ENCODE peak calls at places on chromosome 13, in nine cellular contexts. One of them, this sample, is unnamed.

GRCh38 chr13:26024558-26024957 is 27.3 kb downstream of the SHISA2 start:
- DNase-seq in mucosa of descending colon: no peak
- DNase-seq in lower lobe of right lung: no peak
- DNase-seq in Peyer's patch: no peak
- DNase-seq in cardiac muscle cell: peak; percentile 43
- DNase-seq in CD8-positive, alpha-beta T cell: no peak
- DNase-seq in K562: no peak
- DNase-seq in keratinocyte: no peak
- DNase-seq in fibroblast of lung: peak; percentile 63
- DNase-seq in this sample: no peak

GRCh38 chr13:93169980-93170379 is 56.6 kb upstream of the GPC6 start:
- DNase-seq in mucosa of descending colon: no peak
- DNase-seq in lower lobe of right lung: no peak
- DNase-seq in Peyer's patch: no peak
- DNase-seq in cardiac muscle cell: no peak
- DNase-seq in CD8-positive, alpha-beta T cell: no peak
- DNase-seq in K562: no peak
- DNase-seq in keratinocyte: peak; percentile 86
- DNase-seq in fibroblast of lung: peak; percentile 99
- DNase-seq in this sample: no peak

GRCh38 chr13:104779311-104779710 is 1713.1 kb upstream of the SLC10A2 start:
- DNase-seq in mucosa of descending colon: no peak
- DNase-seq in lower lobe of right lung: no peak
- DNase-seq in Peyer's patch: no peak
- DNase-seq in cardiac muscle cell: no peak
- DNase-seq in CD8-positive, alpha-beta T cell: no peak
- DNase-seq in K562: no peak
- DNase-seq in keratinocyte: no peak
- DNase-seq in fibroblast of lung: peak; percentile 58
- DNase-seq in this sample: peak; percentile 54

GRCh38 chr13:45750566-45750965 is 48.4 kb downstream of the CBY2 start:
- DNase-seq in mucosa of descending colon: no peak
- DNase-seq in lower lobe of right lung: no peak
- DNase-seq in Peyer's patch: no peak
- DNase-seq in cardiac muscle cell: no peak
- DNase-seq in CD8-positive, alpha-beta T cell: no peak
- DNase-seq in K562: no peak
- DNase-seq in keratinocyte: no peak
- DNase-seq in fibroblast of lung: no peak
- DNase-seq in this sample: no peak

GRCh38 chr13:40644838-40645620 is 21.4 kb downstream of the FOXO1 start:
- DNase-seq in mucosa of descending colon: no peak
- DNase-seq in lower lobe of right lung: no peak
- DNase-seq in Peyer's patch: no peak
- DNase-seq in cardiac muscle cell: no peak
- DNase-seq in CD8-positive, alpha-beta T cell: no peak
- DNase-seq in K562: no peak
- DNase-seq in keratinocyte: no peak
- DNase-seq in fibroblast of lung: no peak
- DNase-seq in this sample: no peak

GRCh38 chr13:79271616-79272015 is 134.4 kb downstream of the RBM26 start:
- DNase-seq in mucosa of descending colon: no peak
- DNase-seq in lower lobe of right lung: no peak
- DNase-seq in Peyer's patch: no peak
- DNase-seq in cardiac muscle cell: no peak
- DNase-seq in CD8-positive, alpha-beta T cell: no peak
- DNase-seq in K562: no peak
- DNase-seq in keratinocyte: no peak
- DNase-seq in fibroblast of lung: no peak
- DNase-seq in this sample: no peak

GRCh38 chr13:47232516-47232915 is 335.7 kb upstream of the HTR2A start:
- DNase-seq in mucosa of descending colon: no peak
- DNase-seq in lower lobe of right lung: no peak
- DNase-seq in Peyer's patch: no peak
- DNase-seq in cardiac muscle cell: no peak
- DNase-seq in CD8-positive, alpha-beta T cell: no peak
- DNase-seq in K562: no peak
- DNase-seq in keratinocyte: no peak
- DNase-seq in fibroblast of lung: no peak
- DNase-seq in this sample: no peak

GRCh38 chr13:27960362-27961226 is 8.5 kb downstream of the CDX2 start:
- DNase-seq in mucosa of descending colon: peak; percentile 91
- DNase-seq in lower lobe of right lung: peak; percentile 72
- DNase-seq in Peyer's patch: peak; percentile 90
- DNase-seq in cardiac muscle cell: peak; percentile 50
- DNase-seq in CD8-positive, alpha-beta T cell: peak; percentile 48
- DNase-seq in K562: peak; percentile 43
- DNase-seq in keratinocyte: no peak
- DNase-seq in fibroblast of lung: no peak
- DNase-seq in this sample: peak; percentile 89

GRCh38 chr13:46580362-46580839 is 27.4 kb downstream of the LRCH1 start:
- DNase-seq in mucosa of descending colon: no peak
- DNase-seq in lower lobe of right lung: no peak
- DNase-seq in Peyer's patch: no peak
- DNase-seq in cardiac muscle cell: no peak
- DNase-seq in CD8-positive, alpha-beta T cell: no peak
- DNase-seq in K562: no peak
- DNase-seq in keratinocyte: no peak
- DNase-seq in fibroblast of lung: no peak
- DNase-seq in this sample: no peak

GRCh38 chr13:93146584-93147292 is 79.9 kb upstream of the GPC6 start:
- DNase-seq in mucosa of descending colon: no peak
- DNase-seq in lower lobe of right lung: no peak
- DNase-seq in Peyer's patch: no peak
- DNase-seq in cardiac muscle cell: no peak
- DNase-seq in CD8-positive, alpha-beta T cell: no peak
- DNase-seq in K562: no peak
- DNase-seq in keratinocyte: no peak
- DNase-seq in fibroblast of lung: peak; percentile 96
- DNase-seq in this sample: no peak

GRCh38 chr13:33462109-33462508 is 176.6 kb upstream of the STARD13 start:
- DNase-seq in mucosa of descending colon: no peak
- DNase-seq in lower lobe of right lung: no peak
- DNase-seq in Peyer's patch: no peak
- DNase-seq in cardiac muscle cell: no peak
- DNase-seq in CD8-positive, alpha-beta T cell: no peak
- DNase-seq in K562: no peak
- DNase-seq in keratinocyte: no peak
- DNase-seq in fibroblast of lung: no peak
- DNase-seq in this sample: no peak

GRCh38 chr13:113545455-113545930 is 39.1 kb upstream of the TFDP1 start:
- DNase-seq in mucosa of descending colon: no peak
- DNase-seq in lower lobe of right lung: peak; percentile 45
- DNase-seq in Peyer's patch: peak; percentile 42
- DNase-seq in cardiac muscle cell: no peak
- DNase-seq in CD8-positive, alpha-beta T cell: no peak
- DNase-seq in K562: no peak
- DNase-seq in keratinocyte: no peak
- DNase-seq in fibroblast of lung: peak; percentile 37
- DNase-seq in this sample: peak; percentile 51

GRCh38 chr13:74061939-74062595 is 72.1 kb downstream of the KLF12 start:
- DNase-seq in mucosa of descending colon: no peak
- DNase-seq in lower lobe of right lung: no peak
- DNase-seq in Peyer's patch: no peak
- DNase-seq in cardiac muscle cell: peak; percentile 36
- DNase-seq in CD8-positive, alpha-beta T cell: no peak
- DNase-seq in K562: no peak
- DNase-seq in keratinocyte: no peak
- DNase-seq in fibroblast of lung: peak; percentile 63
- DNase-seq in this sample: no peak

DNA sequence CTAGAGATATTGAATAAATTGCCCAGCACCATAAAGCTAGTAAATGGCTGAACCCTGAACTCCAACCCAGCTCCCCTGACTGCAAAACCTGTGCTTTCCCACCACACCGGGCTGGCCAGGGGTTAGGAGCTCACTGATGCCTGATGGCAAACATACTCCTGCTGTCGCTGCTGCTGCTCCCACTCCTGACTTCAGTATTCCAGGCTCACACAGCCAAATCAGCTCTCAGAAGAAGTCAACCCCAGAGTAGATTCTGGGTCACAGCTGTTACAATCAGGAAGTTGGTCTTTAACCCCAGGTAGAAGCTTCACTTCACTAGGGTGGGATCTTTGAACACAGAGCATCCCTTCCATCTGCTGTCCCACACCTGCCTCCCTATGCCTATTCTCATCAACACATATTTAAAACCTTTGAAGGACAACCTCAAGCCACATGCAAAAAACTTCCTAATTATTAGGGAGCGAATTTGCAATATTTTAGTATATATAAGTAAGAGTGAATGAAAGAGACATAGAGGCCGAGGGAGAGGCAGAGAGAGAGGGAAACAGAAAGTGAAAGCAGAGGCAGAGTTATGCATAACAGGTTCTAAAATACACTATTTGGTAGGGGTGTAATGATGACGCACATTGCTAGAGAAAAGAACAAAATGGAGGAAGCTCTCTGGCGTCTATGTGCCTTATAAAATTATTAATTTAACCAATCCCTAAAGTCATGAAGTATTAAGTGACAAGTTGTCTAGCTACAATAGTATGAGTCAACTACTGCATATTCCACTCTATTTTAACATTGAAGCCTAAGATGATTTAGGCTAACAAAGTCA is 99.4 kb upstream of the SERP2 start:
- DNase-seq in mucosa of descending colon: peak; percentile 41
- DNase-seq in lower lobe of right lung: no peak
- DNase-seq in Peyer's patch: no peak
- DNase-seq in cardiac muscle cell: no peak
- DNase-seq in CD8-positive, alpha-beta T cell: peak; percentile 60
- DNase-seq in K562: no peak
- DNase-seq in keratinocyte: no peak
- DNase-seq in fibroblast of lung: no peak
- DNase-seq in this sample: no peak
- H3K4me3 ChIP-seq in mucosa of descending colon: no peak overlapping the region
- H3K4me3 ChIP-seq in lower lobe of right lung: peak overlapping the region; percentile 20
- H3K4me3 ChIP-seq in Peyer's patch: peak overlapping the region; percentile 20
- H3K4me3 ChIP-seq in cardiac muscle cell: no peak overlapping the region
- H3K4me3 ChIP-seq in CD8-positive, alpha-beta T cell: peak overlapping the region; percentile 34
- H3K4me3 ChIP-seq in K562: no peak overlapping the region
- H3K4me3 ChIP-seq in keratinocyte: peak overlapping the region; percentile 48
- H3K4me3 ChIP-seq in fibroblast of lung: peak overlapping the region; percentile 43
- H3K4me3 ChIP-seq in this sample: no peak overlapping the region

DNA sequence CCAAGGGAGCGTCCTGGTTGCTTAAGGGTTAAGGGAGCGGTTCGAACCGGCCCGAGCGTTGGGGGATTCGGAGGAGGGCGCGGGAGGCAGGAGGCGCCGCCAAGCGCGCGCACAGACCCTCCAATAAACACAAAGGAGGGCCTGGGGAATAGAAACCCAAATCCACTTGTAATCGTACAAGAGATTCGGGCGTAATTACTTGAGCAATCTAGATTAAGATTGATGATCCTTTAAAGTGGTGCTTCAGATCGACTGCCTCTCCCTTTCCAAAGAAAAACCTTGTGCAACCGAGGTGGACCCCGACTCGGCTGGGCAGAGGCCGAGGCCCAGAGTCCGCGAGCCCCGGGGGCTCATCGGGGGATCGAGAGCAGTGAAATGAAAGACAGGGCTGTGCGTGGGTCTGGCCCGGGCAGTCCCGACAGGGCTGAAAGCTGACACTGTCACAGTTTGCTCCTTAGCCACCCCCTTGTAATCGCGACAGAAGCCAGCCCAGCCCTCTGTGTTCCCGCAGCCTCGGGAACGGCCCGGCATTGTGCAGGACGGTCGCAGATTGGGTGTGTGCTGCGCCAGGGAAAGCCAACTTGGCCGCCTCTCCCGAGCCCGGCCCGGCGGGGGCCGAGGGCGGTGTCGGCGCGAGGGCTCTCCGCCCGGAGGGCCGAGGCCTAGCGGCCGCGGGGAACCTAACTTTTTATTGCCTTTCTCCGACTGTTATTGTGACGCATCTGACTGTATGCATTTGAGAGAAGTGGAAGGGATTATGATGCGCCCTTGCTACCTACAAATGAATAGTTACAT is 5.6 kb downstream of the MAB21L1 start:
- DNase-seq in mucosa of descending colon: peak; percentile 43
- DNase-seq in lower lobe of right lung: no peak
- DNase-seq in Peyer's patch: peak; percentile 50
- DNase-seq in cardiac muscle cell: peak; percentile 68
- DNase-seq in CD8-positive, alpha-beta T cell: no peak
- DNase-seq in K562: no peak
- DNase-seq in keratinocyte: no peak
- DNase-seq in fibroblast of lung: peak; percentile 39
- DNase-seq in this sample: peak; percentile 81
- H3K4me3 ChIP-seq in mucosa of descending colon: no peak overlapping the region
- H3K4me3 ChIP-seq in lower lobe of right lung: peak overlapping the region; percentile 45
- H3K4me3 ChIP-seq in Peyer's patch: no peak overlapping the region
- H3K4me3 ChIP-seq in cardiac muscle cell: peak overlapping the region; percentile 28
- H3K4me3 ChIP-seq in CD8-positive, alpha-beta T cell: no peak overlapping the region
- H3K4me3 ChIP-seq in K562: no peak overlapping the region
- H3K4me3 ChIP-seq in keratinocyte: no peak overlapping the region
- H3K4me3 ChIP-seq in fibroblast of lung: peak overlapping the region; percentile 53
- H3K4me3 ChIP-seq in this sample: peak overlapping the region; percentile 58

GRCh38 chr13:50074843-50075242 is 59.6 kb downstream of the KCNRG start:
- DNase-seq in mucosa of descending colon: no peak
- DNase-seq in lower lobe of right lung: no peak
- DNase-seq in Peyer's patch: no peak
- DNase-seq in cardiac muscle cell: no peak
- DNase-seq in CD8-positive, alpha-beta T cell: no peak
- DNase-seq in K562: no peak
- DNase-seq in keratinocyte: no peak
- DNase-seq in fibroblast of lung: no peak
- DNase-seq in this sample: no peak
- H3K4me3 ChIP-seq in mucosa of descending colon: no peak overlapping the region
- H3K4me3 ChIP-seq in lower lobe of right lung: no peak overlapping the region
- H3K4me3 ChIP-seq in Peyer's patch: no peak overlapping the region
- H3K4me3 ChIP-seq in cardiac muscle cell: no peak overlapping the region
- H3K4me3 ChIP-seq in CD8-positive, alpha-beta T cell: no peak overlapping the region
- H3K4me3 ChIP-seq in K562: no peak overlapping the region
- H3K4me3 ChIP-seq in keratinocyte: no peak overlapping the region
- H3K4me3 ChIP-seq in fibroblast of lung: no peak overlapping the region
- H3K4me3 ChIP-seq in this sample: no peak overlapping the region

GRCh38 chr13:23472189-23472588 is 38.7 kb upstream of the SACS start:
- DNase-seq in mucosa of descending colon: no peak
- DNase-seq in lower lobe of right lung: no peak
- DNase-seq in Peyer's patch: no peak
- DNase-seq in cardiac muscle cell: no peak
- DNase-seq in CD8-positive, alpha-beta T cell: no peak
- DNase-seq in K562: no peak
- DNase-seq in keratinocyte: no peak
- DNase-seq in fibroblast of lung: peak; percentile 18
- DNase-seq in this sample: no peak

GRCh38 chr13:23469901-23470525 is 36.5 kb upstream of the SACS start:
- DNase-seq in mucosa of descending colon: no peak
- DNase-seq in lower lobe of right lung: no peak
- DNase-seq in Peyer's patch: no peak
- DNase-seq in cardiac muscle cell: no peak
- DNase-seq in CD8-positive, alpha-beta T cell: no peak
- DNase-seq in K562: no peak
- DNase-seq in keratinocyte: no peak
- DNase-seq in fibroblast of lung: peak; percentile 73
- DNase-seq in this sample: peak; percentile 35

GRCh38 chr13:23473236-23473635 is 39.7 kb upstream of the SACS start:
- DNase-seq in mucosa of descending colon: no peak
- DNase-seq in lower lobe of right lung: no peak
- DNase-seq in Peyer's patch: no peak
- DNase-seq in cardiac muscle cell: no peak
- DNase-seq in CD8-positive, alpha-beta T cell: no peak
- DNase-seq in K562: no peak
- DNase-seq in keratinocyte: no peak
- DNase-seq in fibroblast of lung: no peak
- DNase-seq in this sample: no peak

GRCh38 chr13:23468811-23469210 is 35.3 kb upstream of the SACS start:
- DNase-seq in mucosa of descending colon: no peak
- DNase-seq in lower lobe of right lung: no peak
- DNase-seq in Peyer's patch: no peak
- DNase-seq in cardiac muscle cell: no peak
- DNase-seq in CD8-positive, alpha-beta T cell: no peak
- DNase-seq in K562: no peak
- DNase-seq in keratinocyte: no peak
- DNase-seq in fibroblast of lung: no peak
- DNase-seq in this sample: no peak

GRCh38 chr13:23470706-23471610 is 37.5 kb upstream of the SACS start:
- DNase-seq in mucosa of descending colon: no peak
- DNase-seq in lower lobe of right lung: no peak
- DNase-seq in Peyer's patch: no peak
- DNase-seq in cardiac muscle cell: no peak
- DNase-seq in CD8-positive, alpha-beta T cell: no peak
- DNase-seq in K562: no peak
- DNase-seq in keratinocyte: no peak
- DNase-seq in fibroblast of lung: no peak
- DNase-seq in this sample: no peak
- H3K4me3 ChIP-seq in mucosa of descending colon: no peak overlapping the region
- H3K4me3 ChIP-seq in lower lobe of right lung: no peak overlapping the region
- H3K4me3 ChIP-seq in Peyer's patch: no peak overlapping the region
- H3K4me3 ChIP-seq in cardiac muscle cell: no peak overlapping the region
- H3K4me3 ChIP-seq in CD8-positive, alpha-beta T cell: no peak overlapping the region
- H3K4me3 ChIP-seq in K562: no peak overlapping the region
- H3K4me3 ChIP-seq in keratinocyte: no peak overlapping the region
- H3K4me3 ChIP-seq in fibroblast of lung: peak overlapping the region; percentile 32
- H3K4me3 ChIP-seq in this sample: no peak overlapping the region